ENCODE peak calls at places on chromosomes 1 and 21, in eight cellular contexts. One of them, this sample, is unnamed.

GRCh38 chr1:239184581-239185244 is 201.7 kb upstream of the CHRM3 start:
- DNase-seq in CD4-positive, alpha-beta T cell: no peak
- DNase-seq in sigmoid colon: no peak
- DNase-seq in upper lobe of right lung: no peak
- DNase-seq in heart right ventricle: no peak
- DNase-seq in caudate nucleus: no peak
- DNase-seq in mammary epithelial cell: no peak
- DNase-seq in K562: no peak
- DNase-seq in this sample: no peak

GRCh38 chr1:1610796-1611597 is 4.3 kb upstream of the MIB2 start:
- DNase-seq in CD4-positive, alpha-beta T cell: no peak
- DNase-seq in sigmoid colon: no peak
- DNase-seq in upper lobe of right lung: peak
- DNase-seq in heart right ventricle: no peak
- DNase-seq in caudate nucleus: no peak
- DNase-seq in mammary epithelial cell: no peak
- DNase-seq in K562: no peak
- DNase-seq in this sample: no peak

GRCh38 chr1:153612755-153613331 is at the start of gene S100A16:
- DNase-seq in CD4-positive, alpha-beta T cell: no peak
- DNase-seq in sigmoid colon: peak
- DNase-seq in upper lobe of right lung: peak
- DNase-seq in heart right ventricle: peak
- DNase-seq in caudate nucleus: no peak
- DNase-seq in mammary epithelial cell: peak
- DNase-seq in K562: peak
- DNase-seq in this sample: no peak

GRCh38 chr1:29592731-29593130 is 356.4 kb downstream of the PTPRU start:
- DNase-seq in CD4-positive, alpha-beta T cell: no peak
- DNase-seq in sigmoid colon: no peak
- DNase-seq in upper lobe of right lung: no peak
- DNase-seq in heart right ventricle: no peak
- DNase-seq in caudate nucleus: no peak
- DNase-seq in mammary epithelial cell: no peak
- DNase-seq in K562: no peak
- DNase-seq in this sample: no peak

GRCh38 chr21:43923391-43923790 is 58.4 kb downstream of the AGPAT3 start:
- DNase-seq in CD4-positive, alpha-beta T cell: no peak
- DNase-seq in sigmoid colon: peak
- DNase-seq in upper lobe of right lung: no peak
- DNase-seq in heart right ventricle: peak
- DNase-seq in caudate nucleus: peak
- DNase-seq in mammary epithelial cell: no peak
- DNase-seq in K562: no peak
- DNase-seq in this sample: no peak

GRCh38 chr1:98078586-98078985 is 157.8 kb upstream of the DPYD start:
- DNase-seq in CD4-positive, alpha-beta T cell: no peak
- DNase-seq in sigmoid colon: no peak
- DNase-seq in upper lobe of right lung: no peak
- DNase-seq in heart right ventricle: no peak
- DNase-seq in caudate nucleus: no peak
- DNase-seq in mammary epithelial cell: no peak
- DNase-seq in K562: no peak
- DNase-seq in this sample: no peak

GRCh38 chr1:45891087-45891486 is 87.7 kb downstream of the MAST2 start:
- DNase-seq in CD4-positive, alpha-beta T cell: no peak
- DNase-seq in sigmoid colon: no peak
- DNase-seq in upper lobe of right lung: no peak
- DNase-seq in heart right ventricle: no peak
- DNase-seq in caudate nucleus: no peak
- DNase-seq in mammary epithelial cell: no peak
- DNase-seq in K562: no peak
- DNase-seq in this sample: no peak

GRCh38 chr1:18535391-18536210 is 54.9 kb downstream of the KLHDC7A start:
- DNase-seq in CD4-positive, alpha-beta T cell: no peak
- DNase-seq in sigmoid colon: no peak
- DNase-seq in upper lobe of right lung: peak
- DNase-seq in heart right ventricle: no peak
- DNase-seq in caudate nucleus: no peak
- DNase-seq in mammary epithelial cell: no peak
- DNase-seq in K562: no peak
- DNase-seq in this sample: no peak

GRCh38 chr1:47934243-47934805 is 62.9 kb downstream of the TRABD2B start:
- DNase-seq in CD4-positive, alpha-beta T cell: no peak
- DNase-seq in sigmoid colon: peak
- DNase-seq in upper lobe of right lung: peak
- DNase-seq in heart right ventricle: peak
- DNase-seq in caudate nucleus: no peak
- DNase-seq in mammary epithelial cell: no peak
- DNase-seq in K562: no peak
- DNase-seq in this sample: no peak

GRCh38 chr1:239810071-239810481 is 281.6 kb upstream of the FMN2 start:
- DNase-seq in CD4-positive, alpha-beta T cell: no peak
- DNase-seq in sigmoid colon: no peak
- DNase-seq in upper lobe of right lung: no peak
- DNase-seq in heart right ventricle: no peak
- DNase-seq in caudate nucleus: no peak
- DNase-seq in mammary epithelial cell: no peak
- DNase-seq in K562: no peak
- DNase-seq in this sample: peak

GRCh38 chr1:39648496-39648895 is 9.1 kb upstream of the HEYL start:
- DNase-seq in CD4-positive, alpha-beta T cell: no peak
- DNase-seq in sigmoid colon: no peak
- DNase-seq in upper lobe of right lung: no peak
- DNase-seq in heart right ventricle: no peak
- DNase-seq in caudate nucleus: no peak
- DNase-seq in mammary epithelial cell: no peak
- DNase-seq in K562: no peak
- DNase-seq in this sample: no peak

GRCh38 chr1:25816112-25816718 is 3.5 kb upstream of the MTFR1L start:
- DNase-seq in CD4-positive, alpha-beta T cell: no peak
- DNase-seq in sigmoid colon: no peak
- DNase-seq in upper lobe of right lung: peak
- DNase-seq in heart right ventricle: no peak
- DNase-seq in caudate nucleus: no peak
- DNase-seq in mammary epithelial cell: no peak
- DNase-seq in K562: no peak
- DNase-seq in this sample: no peak

GRCh38 chr1:25819496-25820246 is at the start of gene MTFR1L:
- DNase-seq in CD4-positive, alpha-beta T cell: peak
- DNase-seq in sigmoid colon: peak
- DNase-seq in upper lobe of right lung: peak
- DNase-seq in heart right ventricle: peak
- DNase-seq in caudate nucleus: peak
- DNase-seq in mammary epithelial cell: peak
- DNase-seq in K562: peak
- DNase-seq in this sample: peak

GRCh38 chr1:25817840-25818501 is 1.8 kb upstream of the MTFR1L start:
- DNase-seq in CD4-positive, alpha-beta T cell: no peak
- DNase-seq in sigmoid colon: no peak
- DNase-seq in upper lobe of right lung: peak
- DNase-seq in heart right ventricle: no peak
- DNase-seq in caudate nucleus: no peak
- DNase-seq in mammary epithelial cell: no peak
- DNase-seq in K562: peak
- DNase-seq in this sample: no peak

GRCh38 chr1:25820247-25821111 is 725 bp downstream of the MTFR1L start:
- DNase-seq in CD4-positive, alpha-beta T cell: peak
- DNase-seq in sigmoid colon: peak
- DNase-seq in upper lobe of right lung: peak
- DNase-seq in heart right ventricle: peak
- DNase-seq in caudate nucleus: no peak
- DNase-seq in mammary epithelial cell: peak
- DNase-seq in K562: peak
- DNase-seq in this sample: peak

GRCh38 chr1:25818569-25818968 is 1.2 kb upstream of the MTFR1L start:
- DNase-seq in CD4-positive, alpha-beta T cell: no peak
- DNase-seq in sigmoid colon: no peak
- DNase-seq in upper lobe of right lung: peak
- DNase-seq in heart right ventricle: no peak
- DNase-seq in caudate nucleus: no peak
- DNase-seq in mammary epithelial cell: no peak
- DNase-seq in K562: no peak
- DNase-seq in this sample: no peak
- H3K27ac ChIP-seq in CD4-positive, alpha-beta T cell: peak
- H3K27ac ChIP-seq in sigmoid colon: peak
- H3K27ac ChIP-seq in upper lobe of right lung: peak
- H3K27ac ChIP-seq in heart right ventricle: peak
- H3K27ac ChIP-seq in caudate nucleus: no peak
- H3K27ac ChIP-seq in mammary epithelial cell: no peak
- H3K27ac ChIP-seq in K562: peak
- H3K27ac ChIP-seq in this sample: no peak

GRCh38 chr1:234315091-234315541 is 58.1 kb upstream of the COA6 start:
- DNase-seq in CD4-positive, alpha-beta T cell: no peak
- DNase-seq in sigmoid colon: no peak
- DNase-seq in upper lobe of right lung: no peak
- DNase-seq in heart right ventricle: no peak
- DNase-seq in caudate nucleus: no peak
- DNase-seq in mammary epithelial cell: peak
- DNase-seq in K562: no peak
- DNase-seq in this sample: no peak
- H3K27ac ChIP-seq in CD4-positive, alpha-beta T cell: no peak
- H3K27ac ChIP-seq in sigmoid colon: no peak
- H3K27ac ChIP-seq in upper lobe of right lung: no peak
- H3K27ac ChIP-seq in heart right ventricle: no peak
- H3K27ac ChIP-seq in caudate nucleus: no peak
- H3K27ac ChIP-seq in mammary epithelial cell: peak
- H3K27ac ChIP-seq in K562: no peak
- H3K27ac ChIP-seq in this sample: no peak

GRCh38 chr1:48955774-48956173 is 179.1 kb upstream of the BEND5 start:
- DNase-seq in CD4-positive, alpha-beta T cell: no peak
- DNase-seq in sigmoid colon: no peak
- DNase-seq in upper lobe of right lung: no peak
- DNase-seq in heart right ventricle: no peak
- DNase-seq in caudate nucleus: no peak
- DNase-seq in mammary epithelial cell: no peak
- DNase-seq in K562: no peak
- DNase-seq in this sample: no peak
- H3K27ac ChIP-seq in CD4-positive, alpha-beta T cell: no peak
- H3K27ac ChIP-seq in sigmoid colon: no peak
- H3K27ac ChIP-seq in upper lobe of right lung: no peak
- H3K27ac ChIP-seq in heart right ventricle: no peak
- H3K27ac ChIP-seq in caudate nucleus: no peak
- H3K27ac ChIP-seq in mammary epithelial cell: no peak
- H3K27ac ChIP-seq in K562: no peak
- H3K27ac ChIP-seq in this sample: no peak

GRCh38 chr1:16076871-16077250 is 3.4 kb upstream of the FAM131C start:
- DNase-seq in CD4-positive, alpha-beta T cell: no peak
- DNase-seq in sigmoid colon: no peak
- DNase-seq in upper lobe of right lung: no peak
- DNase-seq in heart right ventricle: peak
- DNase-seq in caudate nucleus: no peak
- DNase-seq in mammary epithelial cell: no peak
- DNase-seq in K562: no peak
- DNase-seq in this sample: no peak
- H3K27ac ChIP-seq in CD4-positive, alpha-beta T cell: no peak
- H3K27ac ChIP-seq in sigmoid colon: no peak
- H3K27ac ChIP-seq in upper lobe of right lung: no peak
- H3K27ac ChIP-seq in heart right ventricle: peak
- H3K27ac ChIP-seq in caudate nucleus: no peak
- H3K27ac ChIP-seq in mammary epithelial cell: no peak
- H3K27ac ChIP-seq in K562: no peak
- H3K27ac ChIP-seq in this sample: no peak

GRCh38 chr1:241645199-241645598 is 5.0 kb upstream of the CHML start:
- DNase-seq in CD4-positive, alpha-beta T cell: no peak
- DNase-seq in sigmoid colon: no peak
- DNase-seq in upper lobe of right lung: no peak
- DNase-seq in heart right ventricle: no peak
- DNase-seq in caudate nucleus: no peak
- DNase-seq in mammary epithelial cell: no peak
- DNase-seq in K562: no peak
- DNase-seq in this sample: no peak
- H3K27ac ChIP-seq in CD4-positive, alpha-beta T cell: no peak
- H3K27ac ChIP-seq in sigmoid colon: no peak
- H3K27ac ChIP-seq in upper lobe of right lung: no peak
- H3K27ac ChIP-seq in heart right ventricle: no peak
- H3K27ac ChIP-seq in caudate nucleus: no peak
- H3K27ac ChIP-seq in mammary epithelial cell: no peak
- H3K27ac ChIP-seq in K562: no peak
- H3K27ac ChIP-seq in this sample: no peak

GRCh38 chr1:6637770-6638169 is 13.1 kb downstream of the THAP3 start:
- DNase-seq in CD4-positive, alpha-beta T cell: no peak
- DNase-seq in sigmoid colon: no peak
- DNase-seq in upper lobe of right lung: no peak
- DNase-seq in heart right ventricle: no peak
- DNase-seq in caudate nucleus: no peak
- DNase-seq in mammary epithelial cell: no peak
- DNase-seq in K562: no peak
- DNase-seq in this sample: no peak

GRCh38 chr1:6635161-6635909 is 10.7 kb downstream of the THAP3 start:
- DNase-seq in CD4-positive, alpha-beta T cell: no peak
- DNase-seq in sigmoid colon: no peak
- DNase-seq in upper lobe of right lung: no peak
- DNase-seq in heart right ventricle: no peak
- DNase-seq in caudate nucleus: no peak
- DNase-seq in mammary epithelial cell: no peak
- DNase-seq in K562: no peak
- DNase-seq in this sample: no peak

GRCh38 chr1:6634278-6635052 is 9.8 kb downstream of the THAP3 start:
- DNase-seq in CD4-positive, alpha-beta T cell: peak
- DNase-seq in sigmoid colon: peak
- DNase-seq in upper lobe of right lung: peak
- DNase-seq in heart right ventricle: peak
- DNase-seq in caudate nucleus: no peak
- DNase-seq in mammary epithelial cell: peak
- DNase-seq in K562: peak
- DNase-seq in this sample: peak

GRCh38 chr1:6638226-6638625 is 13.6 kb downstream of the THAP3 start:
- DNase-seq in CD4-positive, alpha-beta T cell: no peak
- DNase-seq in sigmoid colon: peak
- DNase-seq in upper lobe of right lung: no peak
- DNase-seq in heart right ventricle: peak
- DNase-seq in caudate nucleus: peak
- DNase-seq in mammary epithelial cell: no peak
- DNase-seq in K562: no peak
- DNase-seq in this sample: peak

DNA sequence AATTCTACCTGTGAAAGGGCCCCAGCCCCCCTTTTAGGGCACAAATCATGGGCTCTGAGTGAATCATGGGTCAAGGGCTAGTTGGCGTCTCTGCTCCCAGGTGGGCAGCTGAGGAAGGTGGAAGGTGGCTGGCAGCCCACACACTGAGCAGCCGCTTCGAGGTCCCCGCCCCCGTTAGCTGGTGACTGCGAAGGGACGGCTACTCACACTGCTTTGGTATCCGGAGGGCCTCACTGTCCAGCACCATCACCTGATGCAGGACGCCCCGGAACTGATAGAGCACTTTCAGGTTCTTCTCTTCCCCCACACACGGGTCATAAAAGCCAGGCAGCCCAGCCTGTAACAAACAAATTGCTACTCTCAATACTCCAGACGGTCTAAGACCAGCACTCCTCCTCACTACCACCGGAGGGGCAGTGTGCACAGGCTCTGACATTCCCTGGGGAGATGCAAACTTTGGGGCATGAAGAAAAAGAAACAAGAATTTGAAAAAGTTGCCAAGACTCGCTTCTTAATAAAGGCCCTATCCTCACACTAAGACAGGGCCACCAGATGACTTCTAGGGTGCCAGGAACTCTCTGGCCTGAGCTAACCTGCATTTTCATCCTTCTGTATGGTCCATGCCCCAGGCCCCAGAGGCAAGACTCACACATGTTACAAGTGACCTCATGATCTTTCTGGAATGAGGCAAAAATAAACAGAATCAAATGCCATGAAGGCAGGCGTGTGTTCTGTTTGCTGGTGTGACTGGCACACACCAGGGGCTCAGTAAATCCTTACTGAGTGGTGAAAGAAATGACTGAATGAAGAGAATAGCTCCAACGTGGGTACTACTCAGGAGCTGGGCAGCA is 11.5 kb downstream of the THAP3 start:
- DNase-seq in CD4-positive, alpha-beta T cell: no peak
- DNase-seq in sigmoid colon: no peak
- DNase-seq in upper lobe of right lung: no peak
- DNase-seq in heart right ventricle: no peak
- DNase-seq in caudate nucleus: no peak
- DNase-seq in mammary epithelial cell: no peak
- DNase-seq in K562: no peak
- DNase-seq in this sample: no peak
- H3K27ac ChIP-seq in CD4-positive, alpha-beta T cell: no peak
- H3K27ac ChIP-seq in sigmoid colon: no peak
- H3K27ac ChIP-seq in upper lobe of right lung: no peak
- H3K27ac ChIP-seq in heart right ventricle: no peak
- H3K27ac ChIP-seq in caudate nucleus: no peak
- H3K27ac ChIP-seq in mammary epithelial cell: no peak
- H3K27ac ChIP-seq in K562: no peak
- H3K27ac ChIP-seq in this sample: no peak

This sample was measured in dorsolateral prefrontal cortex.